ENCODE peak calls at places on chromosomes 7 and 10, in ten cellular contexts. D, W, U, I, P, S, O, N, R and J are unnamed samples.

GRCh38 chr10:27742926-27743735 is 2.5 kb downstream of the MKX start:
- DNase-seq in R (peak; percentile 88), O (no peak), D (no peak), P (no peak), S (peak; percentile 29), W (no peak), N (no peak), U (no peak), I (peak; percentile 17), J (no peak)

GRCh38 chr7:158863611-158864506 is 7.5 kb downstream of the DYNC2I1 start:
- DNase-seq in U (peak; percentile 57), D (no peak), P (peak; percentile 11), O (peak; percentile 55), W (peak; percentile 41), S (peak; percentile 96), I (peak; percentile 80), N (peak; percentile 86), R (no peak), J (peak; percentile 93)

GRCh38 chr7:50696810-50697582 is 85.7 kb downstream of the GRB10 start:
- DNase-seq in S (no peak), O (peak; percentile 22), U (no peak), N (no peak), W (no peak), R (no peak), P (no peak), I (no peak), D (no peak), J (no peak)

GRCh38 chr10:15369642-15370211 is 1.4 kb downstream of the FAM171A1 start:
- DNase-seq in N (peak; percentile 19), W (no peak), S (no peak), O (peak; percentile 9), R (no peak), P (no peak), U (no peak), D (no peak), I (no peak), J (no peak)

GRCh38 chr10:132313305-132313704 is 5.6 kb upstream of the STK32C start:
- DNase-seq in D (no peak), I (no peak), O (no peak), S (no peak), R (no peak), P (no peak), W (no peak), N (no peak), U (no peak), J (no peak)

GRCh38 chr10:93580824-93581223 is 14.4 kb downstream of the FFAR4 start:
- DNase-seq in P (no peak), O (no peak), N (no peak), D (no peak), I (no peak), R (no peak), U (no peak), W (no peak), S (peak; percentile 14), J (no peak)

GRCh38 chr10:132982301-132982989 is 40.1 kb upstream of the CFAP46 start:
- DNase-seq in I (no peak), W (no peak), D (no peak), R (no peak), O (no peak), S (no peak), U (no peak), P (no peak), N (no peak), J (no peak)

GRCh38 chr7:142319970-142320369 is 62.1 kb upstream of the PRSS58 start:
- DNase-seq in P (no peak), D (no peak), N (no peak), W (no peak), U (no peak), R (no peak), O (peak; percentile 63), S (no peak), I (no peak), J (no peak)

GRCh38 chr10:13751191-13751764 is 164.5 kb downstream of the PRPF18 start:
- DNase-seq in N (no peak), R (no peak), D (no peak), U (no peak), O (no peak), I (no peak), S (no peak), P (no peak), W (no peak), J (no peak)

GRCh38 chr10:80454526-80455460 is 683 bp downstream of the TSPAN14 start:
- DNase-seq in S (peak; percentile 62), W (no peak), I (peak; percentile 86), R (peak; percentile 88), P (peak; percentile 59), U (no peak), O (peak; percentile 34), N (peak; percentile 27), D (no peak), J (peak; percentile 64)

GRCh38 chr10:67780759-67781538 is 57.0 kb downstream of the DNAJC12 start:
- DNase-seq in D (no peak), W (no peak), N (no peak), U (no peak), P (no peak), R (no peak), I (no peak), O (no peak), S (no peak), J (no peak)

GRCh38 chr7:43313628-43314378 is 201.4 kb downstream of the HECW1 start:
- DNase-seq in W (no peak), I (no peak), P (no peak), S (no peak), O (no peak), R (no peak), N (no peak), D (no peak), U (no peak), J (no peak)

GRCh38 chr7:28957064-28957821 is 887 bp downstream of the TRIL start:
- DNase-seq in N (no peak), R (no peak), W (no peak), D (peak; percentile 71), S (no peak), I (peak; percentile 30), P (peak; percentile 31), O (peak; percentile 31), U (no peak), J (no peak)

GRCh38 chr7:99359465-99360154 is 14.9 kb upstream of the ARPC1B start:
- DNase-seq in I (no peak), P (no peak), R (no peak), S (no peak), U (no peak), D (no peak), O (peak; percentile 27), W (no peak), N (no peak), J (no peak)

GRCh38 chr7:23472974-23473847 is 2.9 kb upstream of the IGF2BP3 start:
- DNase-seq in S (peak; percentile 65), P (no peak), R (no peak), I (no peak), N (no peak), W (no peak), U (no peak), D (peak; percentile 73), O (peak; percentile 25), J (no peak)